ENCODE peak calls at places on chromosome 9, in seven cellular contexts. S is M059J; G is activated CD8-positive, alpha-beta memory T cell treated with anti-CD3 and anti-CD28 coated beads, Interleukin-2, amount 10 ng/mL, durations not matched to agents 7 days and 5 days; F is NCI-H345; D is renal cortical epithelial cell; Y is mammary epithelial cell; E is HS-5. I is an unnamed sample.

GRCh38 chr9:127451681-127452480 is 571 bp downstream of the LRSAM1 start:
- DNase-seq in F (peak), D (no peak), Y (peak), G (peak), S (peak), E (no peak), I (peak)

GRCh38 chr9:89457376-89457855 is 40.5 kb downstream of the SEMA4D start:
- DNase-seq in Y (no peak), G (no peak), F (no peak), E (no peak), S (no peak), D (no peak), I (no peak)

GRCh38 chr9:133740891-133741290 is 2.7 kb upstream of the SARDH start:
- DNase-seq in F (no peak), E (no peak), S (no peak), G (no peak), Y (no peak), D (no peak), I (no peak)

GRCh38 chr9:68648971-68649370 is 56.1 kb upstream of the PIP5K1B start:
- DNase-seq in G (no peak), D (no peak), F (no peak), S (no peak), E (no peak), Y (no peak), I (no peak)

GRCh38 chr9:27462434-27462833 is 61.7 kb upstream of the IFNK start:
- DNase-seq in Y (no peak), F (no peak), D (no peak), E (no peak), G (no peak), S (no peak), I (no peak)

GRCh38 chr9:98022447-98022846 is 34.1 kb upstream of the NANS start:
- DNase-seq in G (peak), S (peak), E (no peak), F (no peak), Y (no peak), D (no peak), I (no peak)

GRCh38 chr9:109817146-109817845 is 37.3 kb downstream of the PALM2AKAP2 start:
- DNase-seq in F (no peak), E (peak), S (peak), Y (peak), G (no peak), D (no peak), I (no peak)

GRCh38 chr9:75233011-75233410 is 144.7 kb downstream of the OSTF1 start:
- DNase-seq in S (no peak), Y (peak), E (no peak), D (peak), F (no peak), G (no peak), I (no peak)

GRCh38 chr9:70079364-70080103 is 35.9 kb downstream of the MAMDC2 start:
- DNase-seq in G (no peak), F (peak), Y (peak), S (no peak), D (peak), E (no peak), I (no peak)